ENCODE peak calls at places on chromosomes 7 and 10, in ten cellular contexts. X is left cardiac atrium, Y is GM12891, P is posterior cingulate gyrus, O is lower lobe of right lung, A is DMS153, T is substantia nigra, I is choroid plexus epithelial cell, K is AML-193, W is NT2/D1. G is an unnamed sample.

GRCh38 chr10:75358835-75359421 is 42.6 kb downstream of the ZNF503 start:
- DNase-seq in X (no peak), W (no peak), A (no peak), I (peak; percentile 73), K (no peak), P (no peak), T (no peak), O (no peak), Y (no peak), G (no peak)

GRCh38 chr10:118246340-118247247 is 95.5 kb downstream of the FAM204A start:
- DNase-seq in A (no peak), K (no peak), P (no peak), W (no peak), I (no peak), O (no peak), Y (no peak), T (no peak), X (no peak), G (no peak)

GRCh38 chr7:117014673-117015133 is 61.4 kb downstream of the ST7 start:
- DNase-seq in X (peak; percentile 60), P (peak; percentile 68), A (peak; percentile 48), K (peak; percentile 79), W (no peak), O (peak; percentile 68), Y (no peak), I (peak; percentile 85), T (peak; percentile 41), G (peak; percentile 47)

GRCh38 chr7:7795736-7796135 is 77.3 kb upstream of the RPA3 start:
- DNase-seq in I (peak; percentile 78), X (no peak), O (no peak), A (no peak), P (no peak), K (no peak), W (no peak), T (no peak), Y (no peak), G (no peak)

GRCh38 chr10:44992070-44992731 is 8.5 kb upstream of the ZNF22 start:
- DNase-seq in X (no peak), A (no peak), Y (no peak), K (no peak), I (no peak), T (no peak), W (no peak), O (no peak), P (peak; percentile 76), G (peak; percentile 9)

GRCh38 chr7:44062903-44063295 is 2.5 kb downstream of the PGAM2 start:
- DNase-seq in K (no peak), P (peak; percentile 1), A (no peak), W (no peak), X (peak; percentile 23), I (no peak), Y (no peak), O (peak; percentile 6), T (no peak), G (no peak)

GRCh38 chr10:122845783-122846332 is at the start of gene CUZD1:
- DNase-seq in Y (no peak), X (no peak), A (no peak), I (no peak), O (no peak), P (no peak), K (no peak), W (no peak), T (no peak), G (no peak)

GRCh38 chr7:158865462-158865922 is 9.1 kb downstream of the DYNC2I1 start:
- DNase-seq in A (no peak), O (no peak), I (no peak), T (no peak), K (no peak), X (no peak), Y (no peak), W (no peak), P (no peak), G (peak; percentile 20)

GRCh38 chr7:68176974-68177373 is 1180.3 kb downstream of the TYW1 start:
- DNase-seq in W (peak; percentile 80), T (peak; percentile 23), O (no peak), A (peak; percentile 12), K (peak; percentile 35), X (peak; percentile 24), Y (peak; percentile 23), P (no peak), I (peak; percentile 51), G (peak; percentile 48)